ENCODE peak calls at places on chromosomes 4 and X, in eight cellular contexts. One of them, this sample, is unnamed.
A peak's percentile ranks its signal among the peaks of the same experiment; 100 is the strongest.

GRCh38 chr4:13476152-13476551 is 8.0 kb downstream of the RAB28 start:
- DNase-seq in K562: no peak
- DNase-seq in GM12878: no peak
- DNase-seq in H1: no peak
- DNase-seq in HepG2: no peak
- DNase-seq in SK-N-SH: no peak
- DNase-seq in WTC11: no peak
- DNase-seq in IMR-90: no peak
- DNase-seq in this sample: no peak

GRCh38 chr4:89303177-89303576 is 4.4 kb downstream of the GPRIN3 start:
- DNase-seq in GM12878: no peak
- DNase-seq in WTC11: no peak
- DNase-seq in K562: no peak
- DNase-seq in H1: no peak
- DNase-seq in IMR-90: no peak
- DNase-seq in SK-N-SH: no peak
- DNase-seq in HepG2: no peak
- DNase-seq in this sample: peak; percentile 91

GRCh38 chrX:130836447-130836846 is 66.6 kb downstream of the ENOX2 start:
- DNase-seq in WTC11: no peak
- DNase-seq in SK-N-SH: no peak
- DNase-seq in H1: no peak
- DNase-seq in HepG2: no peak
- DNase-seq in IMR-90: peak; percentile 22
- DNase-seq in GM12878: no peak
- DNase-seq in K562: no peak
- DNase-seq in this sample: no peak

GRCh38 chrX:140071037-140071436 is 105.7 kb upstream of the CXorf66 start:
- DNase-seq in K562: no peak
- DNase-seq in IMR-90: no peak
- DNase-seq in SK-N-SH: no peak
- DNase-seq in GM12878: no peak
- DNase-seq in HepG2: no peak
- DNase-seq in H1: no peak
- DNase-seq in WTC11: no peak
- DNase-seq in this sample: no peak

GRCh38 chrX:77597090-77597489 is 149.9 kb downstream of the FGF16 start:
- DNase-seq in WTC11: no peak
- DNase-seq in HepG2: no peak
- DNase-seq in H1: no peak
- DNase-seq in SK-N-SH: peak; percentile 4
- DNase-seq in K562: peak; percentile 8
- DNase-seq in IMR-90: peak; percentile 48
- DNase-seq in GM12878: no peak
- DNase-seq in this sample: peak; percentile 15

GRCh38 chr4:109032676-109033075 is 269.8 kb downstream of the COL25A1 start:
- DNase-seq in IMR-90: no peak
- DNase-seq in WTC11: no peak
- DNase-seq in K562: no peak
- DNase-seq in SK-N-SH: no peak
- DNase-seq in HepG2: no peak
- DNase-seq in H1: no peak
- DNase-seq in GM12878: no peak
- DNase-seq in this sample: no peak

GRCh38 chr4:140302151-140302859 is 71.1 kb upstream of the SCOC start:
- DNase-seq in H1: no peak
- DNase-seq in IMR-90: no peak
- DNase-seq in GM12878: no peak
- DNase-seq in SK-N-SH: no peak
- DNase-seq in HepG2: no peak
- DNase-seq in WTC11: no peak
- DNase-seq in K562: no peak
- DNase-seq in this sample: no peak

GRCh38 chrX:53287493-53288138 is 6.2 kb upstream of the IQSEC2 start:
- DNase-seq in GM12878: peak; percentile 11
- DNase-seq in SK-N-SH: peak; percentile 79
- DNase-seq in WTC11: no peak
- DNase-seq in IMR-90: peak; percentile 66
- DNase-seq in K562: no peak
- DNase-seq in HepG2: no peak
- DNase-seq in H1: no peak
- DNase-seq in this sample: no peak

GRCh38 chr4:119523399-119523798 is 105.2 kb downstream of the PDE5A start:
- DNase-seq in SK-N-SH: no peak
- DNase-seq in GM12878: no peak
- DNase-seq in WTC11: no peak
- DNase-seq in IMR-90: no peak
- DNase-seq in HepG2: no peak
- DNase-seq in H1: no peak
- DNase-seq in K562: no peak
- DNase-seq in this sample: no peak

GRCh38 chr4:119526786-119527550 is 101.6 kb downstream of the PDE5A start:
- DNase-seq in K562: no peak
- DNase-seq in SK-N-SH: no peak
- DNase-seq in H1: no peak
- DNase-seq in GM12878: no peak
- DNase-seq in WTC11: no peak
- DNase-seq in IMR-90: peak; percentile 62
- DNase-seq in HepG2: peak; percentile 44
- DNase-seq in this sample: no peak

GRCh38 chr4:119525771-119526712 is 102.6 kb downstream of the PDE5A start:
- DNase-seq in GM12878: no peak
- DNase-seq in WTC11: no peak
- DNase-seq in K562: no peak
- DNase-seq in IMR-90: peak; percentile 43
- DNase-seq in SK-N-SH: no peak
- DNase-seq in H1: no peak
- DNase-seq in HepG2: no peak
- DNase-seq in this sample: no peak

GRCh38 chr4:119521306-119521705 is 107.3 kb downstream of the PDE5A start:
- DNase-seq in WTC11: no peak
- DNase-seq in SK-N-SH: no peak
- DNase-seq in H1: no peak
- DNase-seq in IMR-90: no peak
- DNase-seq in HepG2: peak; percentile 18
- DNase-seq in GM12878: no peak
- DNase-seq in K562: no peak
- DNase-seq in this sample: no peak

DNA sequence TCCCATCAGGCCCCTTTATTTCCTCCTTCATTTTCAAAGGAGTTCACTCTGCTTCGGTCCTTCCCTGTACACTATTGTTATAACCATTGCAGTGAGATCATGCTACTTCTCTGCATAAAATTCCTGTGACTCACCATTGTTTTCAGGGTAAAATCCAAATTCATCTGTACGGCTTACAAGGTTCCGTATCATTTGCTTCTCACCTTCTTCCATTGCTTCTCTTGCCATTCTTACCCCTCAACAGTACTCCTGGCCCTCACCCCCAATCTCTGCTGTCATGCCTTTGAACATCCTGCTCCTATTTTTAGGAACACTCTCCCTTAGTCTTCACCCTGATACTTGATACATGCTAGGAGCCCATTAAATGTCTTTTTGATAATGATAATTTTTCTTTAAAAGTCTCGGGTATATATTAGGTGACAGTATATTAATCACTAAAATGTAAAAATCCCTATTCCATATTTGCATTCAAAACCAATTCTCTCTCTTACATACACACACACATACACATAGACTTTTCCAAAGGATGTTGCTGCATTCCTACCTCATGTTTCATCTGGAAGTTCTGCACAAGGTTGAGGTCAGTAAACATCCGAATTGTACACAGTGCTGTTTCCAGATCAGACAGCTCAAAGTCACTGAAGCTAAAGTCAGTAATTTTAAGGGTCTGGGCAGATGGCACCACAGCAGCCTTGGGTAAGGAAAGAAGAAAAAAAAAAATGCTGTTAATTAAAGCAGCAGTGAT is 103.4 kb downstream of the PDE5A start:
- DNase-seq in SK-N-SH: no peak
- DNase-seq in HepG2: peak; percentile 81
- DNase-seq in K562: no peak
- DNase-seq in GM12878: no peak
- DNase-seq in H1: no peak
- DNase-seq in IMR-90: peak; percentile 91
- DNase-seq in WTC11: no peak
- DNase-seq in this sample: peak; percentile 37
- TF ChIP-seq USF2 in SK-N-SH: no peak
- TF ChIP-seq USF2 in HepG2: no peak
- TF ChIP-seq USF2 in K562: no peak
- TF ChIP-seq USF2 in GM12878: no peak
- TF ChIP-seq USF2 in H1: no peak
- TF ChIP-seq USF2 in IMR-90: no peak
- TF ChIP-seq USF2 in WTC11: no peak
- TF ChIP-seq USF2 in this sample: no peak

DNA sequence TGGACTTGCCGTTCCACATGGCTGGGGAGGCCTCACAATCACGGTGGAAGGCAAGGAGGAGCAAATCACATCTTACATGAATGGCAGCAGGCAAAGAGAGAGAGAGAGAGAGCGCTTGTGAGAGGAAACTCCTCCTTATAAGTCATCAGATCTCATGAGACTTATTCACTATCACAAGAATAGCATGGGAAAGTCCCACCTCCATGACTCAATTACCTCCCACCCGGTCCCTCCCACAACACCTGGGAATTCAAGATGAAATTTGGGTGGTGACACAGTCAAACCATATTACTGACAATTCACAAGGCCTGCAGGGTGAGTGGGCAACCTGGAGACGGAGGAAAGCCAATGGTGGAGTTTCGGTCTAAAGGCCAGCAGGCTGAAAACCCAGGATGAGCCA is 394.3 kb upstream of the TRAM1L1 start:
- DNase-seq in K562: no peak
- DNase-seq in HepG2: no peak
- DNase-seq in H1: no peak
- DNase-seq in IMR-90: peak; percentile 20
- DNase-seq in SK-N-SH: no peak
- DNase-seq in GM12878: no peak
- DNase-seq in WTC11: no peak
- DNase-seq in this sample: no peak
- TF ChIP-seq USF2 in K562: no peak
- TF ChIP-seq USF2 in HepG2: no peak
- TF ChIP-seq USF2 in H1: no peak
- TF ChIP-seq USF2 in IMR-90: no peak
- TF ChIP-seq USF2 in SK-N-SH: no peak
- TF ChIP-seq USF2 in GM12878: no peak
- TF ChIP-seq USF2 in WTC11: no peak
- TF ChIP-seq USF2 in this sample: no peak

GRCh38 chrX:50818986-50819385 is 5.0 kb upstream of the SHROOM4 start:
- DNase-seq in GM12878: no peak
- DNase-seq in SK-N-SH: no peak
- DNase-seq in H1: no peak
- DNase-seq in IMR-90: peak; percentile 33
- DNase-seq in HepG2: no peak
- DNase-seq in WTC11: no peak
- DNase-seq in K562: no peak
- DNase-seq in this sample: no peak

GRCh38 chrX:50813843-50814661 is at the start of gene SHROOM4:
- DNase-seq in GM12878: no peak
- DNase-seq in K562: no peak
- DNase-seq in WTC11: peak; percentile 64
- DNase-seq in HepG2: peak; percentile 13
- DNase-seq in IMR-90: peak; percentile 58
- DNase-seq in H1: peak; percentile 66
- DNase-seq in SK-N-SH: peak; percentile 30
- DNase-seq in this sample: no peak

GRCh38 chrX:50814701-50815476 is 895 bp upstream of the SHROOM4 start:
- DNase-seq in K562: no peak
- DNase-seq in H1: no peak
- DNase-seq in HepG2: no peak
- DNase-seq in IMR-90: peak; percentile 31
- DNase-seq in WTC11: no peak
- DNase-seq in GM12878: no peak
- DNase-seq in SK-N-SH: no peak
- DNase-seq in this sample: no peak

DNA sequence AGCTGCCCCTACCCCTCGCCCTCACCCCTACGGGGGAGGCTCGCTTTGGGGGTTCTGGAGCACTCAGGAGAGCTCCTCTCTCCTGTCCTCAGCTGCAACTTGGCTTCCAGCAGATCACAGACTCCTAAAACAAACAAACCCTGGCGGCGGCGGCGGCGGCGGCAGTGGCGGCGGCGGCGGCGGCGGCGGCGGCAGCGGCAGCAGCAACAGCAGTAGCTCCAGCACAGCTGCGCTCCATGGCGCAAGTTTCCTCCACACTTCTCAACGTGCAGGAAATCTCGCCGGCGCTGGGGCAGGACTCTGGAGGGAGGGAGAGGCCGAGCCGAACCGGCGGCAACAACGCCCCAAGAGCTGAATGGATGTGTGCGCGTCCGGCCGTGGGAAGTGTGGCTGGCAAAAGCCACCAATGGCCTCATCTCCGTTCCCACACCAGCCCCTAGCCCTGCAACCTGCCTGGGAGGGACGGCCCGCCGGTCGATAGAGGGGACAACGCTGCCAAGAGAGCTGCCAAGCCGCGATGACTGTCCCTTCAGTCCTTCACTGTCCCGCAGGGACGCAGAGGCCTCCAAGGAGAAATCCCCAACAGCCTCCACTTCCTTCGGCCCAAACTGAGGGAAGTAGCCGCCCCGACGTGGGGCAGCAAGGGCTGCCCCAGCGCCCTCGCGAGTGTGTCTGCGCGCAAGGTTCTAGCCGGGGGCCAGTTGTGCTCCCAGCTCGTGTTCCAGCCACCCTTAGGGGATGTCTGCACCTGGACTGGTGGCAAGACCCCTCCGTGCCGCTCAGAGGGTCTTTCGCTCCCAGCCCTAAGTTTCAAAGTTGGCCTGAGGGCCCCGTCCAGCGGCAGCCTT is 775 bp downstream of the SHROOM4 start:
- DNase-seq in GM12878: no peak
- DNase-seq in K562: no peak
- DNase-seq in IMR-90: peak; percentile 46
- DNase-seq in H1: peak; percentile 55
- DNase-seq in HepG2: no peak
- DNase-seq in SK-N-SH: peak; percentile 39
- DNase-seq in WTC11: peak; percentile 28
- DNase-seq in this sample: peak; percentile 13
- TF ChIP-seq USF2 in GM12878: no peak
- TF ChIP-seq USF2 in K562: no peak
- TF ChIP-seq USF2 in IMR-90: no peak
- TF ChIP-seq USF2 in H1: no peak
- TF ChIP-seq USF2 in HepG2: no peak
- TF ChIP-seq USF2 in SK-N-SH: no peak
- TF ChIP-seq USF2 in WTC11: no peak
- TF ChIP-seq USF2 in this sample: no peak

GRCh38 chrX:70128071-70128470 is 5.2 kb upstream of the IGBP1 start:
- DNase-seq in K562: no peak
- DNase-seq in GM12878: no peak
- DNase-seq in IMR-90: no peak
- DNase-seq in WTC11: peak; percentile 19
- DNase-seq in H1: peak; percentile 46
- DNase-seq in HepG2: no peak
- DNase-seq in SK-N-SH: no peak
- DNase-seq in this sample: no peak

GRCh38 chrX:70133303-70134115 is at the start of gene IGBP1:
- DNase-seq in SK-N-SH: peak; percentile 86
- DNase-seq in IMR-90: peak; percentile 83
- DNase-seq in GM12878: peak; percentile 49
- DNase-seq in K562: peak; percentile 85
- DNase-seq in H1: peak; percentile 80
- DNase-seq in WTC11: peak; percentile 81
- DNase-seq in HepG2: peak; percentile 90
- DNase-seq in this sample: peak; percentile 93

GRCh38 chrX:70132877-70133302 is 357 bp upstream of the IGBP1 start:
- DNase-seq in GM12878: no peak
- DNase-seq in H1: no peak
- DNase-seq in SK-N-SH: no peak
- DNase-seq in IMR-90: peak; percentile 3
- DNase-seq in K562: no peak
- DNase-seq in HepG2: no peak
- DNase-seq in WTC11: no peak
- DNase-seq in this sample: no peak

GRCh38 chrX:70132244-70132643 is 1.0 kb upstream of the IGBP1 start:
- DNase-seq in WTC11: no peak
- DNase-seq in HepG2: no peak
- DNase-seq in H1: no peak
- DNase-seq in IMR-90: no peak
- DNase-seq in GM12878: no peak
- DNase-seq in SK-N-SH: no peak
- DNase-seq in K562: no peak
- DNase-seq in this sample: no peak

DNA sequence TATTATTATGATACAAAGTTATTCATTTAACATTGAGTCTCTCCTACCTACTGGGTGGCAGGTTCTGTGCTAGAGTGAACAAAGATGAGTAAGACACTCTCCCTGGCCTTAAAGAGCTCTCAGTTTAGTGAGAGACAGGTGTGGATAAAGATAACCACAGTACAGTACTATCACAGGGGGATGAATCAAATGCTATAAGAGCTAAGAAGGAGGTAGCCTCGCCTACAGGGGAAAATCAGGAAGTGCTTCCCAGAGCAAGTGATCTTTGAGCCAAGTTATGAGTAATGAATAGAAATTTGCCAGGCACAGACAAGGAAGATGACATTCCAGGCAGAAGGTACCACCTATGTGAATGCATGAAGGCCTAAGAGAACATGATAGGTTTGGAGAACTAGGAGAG is 3.4 kb upstream of the IGBP1 start:
- DNase-seq in IMR-90: peak; percentile 31
- DNase-seq in H1: no peak
- DNase-seq in SK-N-SH: no peak
- DNase-seq in HepG2: peak; percentile 5
- DNase-seq in WTC11: no peak
- DNase-seq in K562: no peak
- DNase-seq in GM12878: no peak
- DNase-seq in this sample: peak; percentile 21
- TF ChIP-seq USF2 in IMR-90: no peak
- TF ChIP-seq USF2 in H1: no peak
- TF ChIP-seq USF2 in SK-N-SH: no peak
- TF ChIP-seq USF2 in HepG2: no peak
- TF ChIP-seq USF2 in WTC11: no peak
- TF ChIP-seq USF2 in K562: no peak
- TF ChIP-seq USF2 in GM12878: no peak
- TF ChIP-seq USF2 in this sample: no peak